ENCODE peak calls at places on chromosomes 13 and 19, in ten cellular contexts. U is fibroblast of pulmonary artery; E is AG09309; C is NB4; Z is iPS DF 6.9; W is choroid plexus epithelial cell; G is AG10803; Q is CD8-positive, alpha-beta T cell; Y is left ventricle myocardium inferior; H is A549. I is an unnamed sample.
A peak's percentile ranks its signal among the peaks of the same experiment; 100 is the strongest.

GRCh38 chr19:31718898-31719297 is 369.7 kb upstream of the TSHZ3 start:
- DNase-seq in U (no peak), E (no peak), Z (no peak), Q (no peak), C (no peak), Y (no peak), G (no peak), W (no peak), H (no peak), I (no peak)

GRCh38 chr19:15120135-15121026 is 13.2 kb downstream of the SYDE1 start:
- DNase-seq in U (no peak), Q (no peak), Y (no peak), G (no peak), E (no peak), W (no peak), C (no peak), Z (no peak), H (no peak), I (no peak)

GRCh38 chr19:5585461-5586299 is 17.9 kb upstream of the TINCR start:
- DNase-seq in H (no peak), G (no peak), E (no peak), Z (no peak), W (peak; percentile 44), U (no peak), Y (no peak), C (peak; percentile 78), Q (no peak), I (no peak)

GRCh38 chr19:54432144-54432738 is 16.8 kb upstream of the LENG8 start:
- DNase-seq in C (no peak), H (no peak), G (no peak), Q (no peak), E (no peak), Z (no peak), U (no peak), Y (no peak), W (no peak), I (no peak)

GRCh38 chr13:97257800-97258799 is 36.0 kb downstream of the MBNL2 start:
- DNase-seq in U (peak; percentile 98), E (peak; percentile 78), Y (peak; percentile 40), C (peak; percentile 53), W (peak; percentile 96), G (peak; percentile 88), Z (no peak), H (peak; percentile 85), Q (no peak), I (no peak)

GRCh38 chr19:32702010-32702409 is 10.4 kb downstream of the NUDT19 start:
- DNase-seq in W (no peak), E (no peak), H (no peak), G (no peak), Y (no peak), C (no peak), Z (no peak), U (no peak), Q (no peak), I (no peak)

GRCh38 chr19:35305181-35305580 is 13.2 kb downstream of the MAG start:
- DNase-seq in Q (no peak), U (no peak), W (no peak), E (no peak), H (no peak), C (no peak), Y (no peak), Z (no peak), G (no peak), I (no peak)

GRCh38 chr19:56107626-56108351 is 13.3 kb downstream of the ZNF787 start:
- DNase-seq in H (no peak), U (no peak), E (no peak), C (no peak), W (no peak), Z (no peak), G (no peak), Y (no peak), Q (no peak), I (no peak)

GRCh38 chr13:26075498-26075897 is 23.7 kb upstream of the SHISA2 start:
- DNase-seq in Z (no peak), C (no peak), H (no peak), W (peak; percentile 30), U (no peak), Q (no peak), G (no peak), E (no peak), Y (no peak), I (no peak)

DNA sequence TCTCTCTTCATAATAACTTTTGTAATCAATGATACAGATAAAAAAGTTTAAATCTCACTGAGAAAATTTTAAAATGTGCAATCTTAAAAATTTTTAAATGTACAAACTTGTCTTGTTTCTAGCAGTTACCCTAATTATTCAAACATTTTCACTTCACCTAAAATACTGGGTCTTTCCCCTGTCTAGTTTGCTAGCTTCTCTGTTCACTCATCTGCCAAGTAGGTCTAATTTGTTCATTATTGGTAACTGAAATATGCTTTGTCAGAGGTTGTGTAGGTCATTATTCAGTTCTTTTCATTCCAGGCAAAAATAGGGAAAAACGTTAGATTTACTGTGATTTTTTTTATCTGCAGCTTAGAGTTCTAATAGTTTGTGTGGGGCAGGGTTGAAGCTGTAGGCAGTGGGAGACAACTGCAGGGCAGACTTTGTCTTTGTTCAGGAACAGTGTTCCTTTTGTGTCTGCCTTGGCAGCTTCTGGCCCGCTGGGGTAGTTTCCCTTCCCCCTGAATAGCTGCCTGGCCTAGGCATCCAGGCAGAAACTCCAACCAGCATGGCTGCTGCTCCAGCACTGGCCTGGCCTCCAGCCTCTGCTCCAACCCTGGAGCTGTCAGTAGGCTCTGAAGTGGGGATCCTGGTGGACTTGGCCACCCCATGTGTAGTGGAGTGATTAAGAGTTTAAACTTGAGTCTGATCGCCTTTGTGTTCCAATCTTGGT is 48.5 kb downstream of the WDFY2 start:
- DNase-seq in U (no peak), E (no peak), Q (no peak), C (peak; percentile 9), Y (no peak), G (no peak), W (no peak), Z (no peak), H (no peak), I (no peak)
- H3K4me3 ChIP-seq in U (no peak overlapping the region), E (no peak overlapping the region), Q (no peak overlapping the region), C (no peak overlapping the region), Y (no peak overlapping the region), G (no peak overlapping the region), W (no peak overlapping the region), Z (no peak overlapping the region), H (no peak overlapping the region), I (no peak overlapping the region)

GRCh38 chr19:1241417-1242095 is at the start of gene ATP5F1D:
- DNase-seq in Y (peak; percentile 96), U (peak; percentile 97), Z (no peak), Q (peak; percentile 88), E (peak; percentile 73), C (peak; percentile 92), H (peak; percentile 83), W (peak; percentile 98), G (peak; percentile 93), I (peak; percentile 85)

GRCh38 chr19:1239796-1240737 is 1.5 kb upstream of the ATP5F1D start:
- DNase-seq in Q (peak; percentile 78), W (peak; percentile 93), E (no peak), Y (peak; percentile 90), G (peak; percentile 82), C (peak; percentile 85), Z (no peak), U (peak; percentile 94), H (peak; percentile 79), I (no peak)

GRCh38 chr19:1239420-1239795 is 1.6 kb upstream of the CBARP start:
- DNase-seq in U (no peak), W (no peak), Q (no peak), Z (no peak), H (no peak), E (no peak), C (no peak), Y (no peak), G (no peak), I (no peak)

GRCh38 chr19:1238373-1239303 is 833 bp upstream of the CBARP start:
- DNase-seq in Y (no peak), U (no peak), C (no peak), E (no peak), Q (no peak), W (no peak), H (no peak), Z (no peak), G (no peak), I (no peak)

DNA sequence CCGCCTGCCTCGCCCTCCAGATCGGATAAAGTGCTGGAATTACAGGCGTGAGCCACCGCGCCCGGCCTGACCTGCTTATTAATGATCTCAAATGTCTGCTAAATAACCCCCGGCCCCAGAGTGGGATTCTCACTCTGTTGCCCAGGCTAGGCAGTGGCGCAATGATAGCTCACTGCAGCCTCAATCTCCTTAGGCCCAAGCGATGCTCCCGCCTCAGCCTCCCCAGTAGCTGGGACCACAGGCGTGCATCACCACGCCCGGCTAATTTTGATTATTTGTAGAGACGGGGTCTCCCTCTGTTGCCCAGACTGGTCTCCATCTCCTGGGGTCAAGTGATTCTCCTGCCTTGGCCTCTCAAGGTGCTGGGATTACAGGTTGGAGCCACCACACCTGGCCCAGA is 626 bp upstream of the ATP5F1D start:
- DNase-seq in U (no peak), W (no peak), C (no peak), Z (no peak), G (no peak), Q (no peak), H (no peak), Y (no peak), E (no peak), I (no peak)
- H3K4me3 ChIP-seq in U (peak overlapping the region; percentile 75), W (no peak overlapping the region), C (no peak overlapping the region), Z (no peak overlapping the region), G (no peak overlapping the region), Q (peak overlapping the region; percentile 71), H (peak overlapping the region; percentile 77), Y (peak overlapping the region; percentile 90), E (no peak overlapping the region), I (peak overlapping the region; percentile 92)

DNA sequence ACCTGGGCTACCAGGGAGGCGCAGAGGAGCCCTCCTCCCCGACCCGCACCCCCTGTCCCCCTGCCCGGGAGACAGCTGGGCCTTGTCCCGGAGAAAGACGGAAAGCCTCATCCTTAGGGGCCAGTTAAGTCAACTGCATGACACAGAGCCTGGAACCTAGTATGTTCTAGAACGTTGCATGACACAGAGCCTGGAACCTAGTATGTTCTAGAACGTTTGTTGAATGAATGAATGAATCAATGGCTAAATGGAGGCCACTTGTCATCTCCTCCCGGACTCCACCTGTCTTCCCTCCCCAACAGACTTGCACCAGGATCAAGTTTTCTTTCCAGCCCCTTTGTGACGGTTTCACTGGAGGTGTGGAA is 706 bp downstream of the SERP2 start:
- DNase-seq in Z (no peak), Q (no peak), H (no peak), E (no peak), W (no peak), U (no peak), G (no peak), Y (no peak), C (no peak), I (no peak)
- H3K4me3 ChIP-seq in Z (no peak overlapping the region), Q (no peak overlapping the region), H (no peak overlapping the region), E (peak overlapping the region; percentile 35), W (peak overlapping the region; percentile 67), U (peak overlapping the region; percentile 46), G (peak overlapping the region; percentile 65), Y (peak overlapping the region; percentile 85), C (no peak overlapping the region), I (no peak overlapping the region)

DNA sequence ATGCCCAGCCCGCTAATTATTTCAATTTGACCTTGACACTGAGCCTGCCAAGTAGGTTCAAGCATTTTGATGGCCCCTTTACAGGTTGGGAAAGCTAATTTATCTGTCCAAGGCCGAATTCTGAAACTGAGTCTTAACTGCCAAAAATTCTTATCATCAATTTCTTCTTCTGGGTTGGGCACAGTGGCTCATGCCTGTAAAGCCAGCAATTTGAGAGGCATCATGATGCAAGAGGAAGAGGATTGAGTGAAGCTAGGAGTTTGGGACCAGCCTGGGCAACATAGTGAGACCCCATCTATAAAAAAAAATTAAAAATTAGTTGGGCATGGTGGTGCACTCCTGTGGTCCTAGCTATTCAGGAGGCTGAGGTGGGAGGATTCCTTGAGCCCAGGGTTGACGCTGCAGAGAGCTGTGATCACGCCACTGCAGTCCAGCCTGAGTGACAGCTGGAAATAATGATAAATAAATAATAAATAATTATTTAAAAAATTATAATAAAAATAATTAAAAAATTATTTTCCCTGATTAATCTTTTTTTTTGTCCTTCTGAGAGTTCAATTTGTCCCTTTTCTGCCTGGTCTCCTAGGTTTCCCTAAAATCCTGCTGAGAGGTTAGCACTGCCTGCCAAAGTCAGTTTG is 1.3 kb upstream of the LDLR start:
- DNase-seq in Y (no peak), Z (no peak), C (no peak), Q (no peak), G (no peak), U (no peak), W (no peak), H (no peak), E (no peak), I (no peak)
- H3K4me3 ChIP-seq in Y (no peak overlapping the region), Z (no peak overlapping the region), C (no peak overlapping the region), Q (no peak overlapping the region), G (no peak overlapping the region), U (peak overlapping the region; percentile 97), W (peak overlapping the region; percentile 93), H (no peak overlapping the region), E (no peak overlapping the region), I (no peak overlapping the region)

I was measured in GM12864.